ENCODE peak calls at places on chromosomes 12 and 14, in seven cellular contexts. J is pancreas, B is heart left ventricle, H is K562, D is body of pancreas, C is left lung, A is hepatocyte. O is an unnamed sample.

GRCh38 chr12:68591716-68592437 is 18.8 kb upstream of the RAP1B start:
- DNase-seq in H (no peak), J (no peak), C (no peak), B (no peak), A (no peak), D (no peak), O (no peak)

GRCh38 chr14:32252030-32252670 is 49.1 kb upstream of the RNU6-8 start:
- DNase-seq in H (peak; percentile 52), J (peak; percentile 71), D (peak; percentile 79), A (peak; percentile 87), C (no peak), B (peak; percentile 39), O (no peak)

GRCh38 chr14:104437703-104438102 is 141.9 kb upstream of the C14orf180 start:
- DNase-seq in D (no peak), B (no peak), H (no peak), A (no peak), C (peak; percentile 42), J (no peak), O (no peak)

GRCh38 chr14:70052990-70053389 is 135.8 kb downstream of the SLC8A3 start:
- DNase-seq in H (no peak), C (no peak), B (no peak), J (no peak), A (peak; percentile 63), D (no peak), O (no peak)

GRCh38 chr12:2311001-2311778 is 258.4 kb downstream of the CACNA1C start:
- DNase-seq in B (no peak), D (no peak), J (no peak), H (no peak), A (no peak), C (no peak), O (peak; percentile 26)

GRCh38 chr12:108821407-108822397 is 35.7 kb downstream of the SSH1 start:
- DNase-seq in D (peak; percentile 53), J (no peak), A (no peak), B (no peak), H (no peak), C (peak; percentile 89), O (no peak)

GRCh38 chr14:94971750-94972149 is 185.6 kb downstream of the DICER1 start:
- DNase-seq in A (peak; percentile 26), J (no peak), H (no peak), D (peak; percentile 21), B (peak; percentile 31), C (no peak), O (no peak)

GRCh38 chr12:14629832-14630688 is 62.4 kb upstream of the PLBD1 start:
- DNase-seq in H (peak; percentile 40), J (peak; percentile 82), A (peak; percentile 86), D (peak; percentile 86), B (peak; percentile 65), C (no peak), O (no peak)

GRCh38 chr12:19967486-19967885 is 400.9 kb upstream of the PDE3A start:
- DNase-seq in D (peak; percentile 36), B (no peak), A (peak; percentile 75), C (no peak), J (peak; percentile 30), H (no peak), O (no peak)

GRCh38 chr14:24240110-24240918 is 2.1 kb downstream of the TINF2 start:
- DNase-seq in H (no peak), C (no peak), J (no peak), A (no peak), D (no peak), B (no peak), O (no peak)

GRCh38 chr14:72664651-72665050 is 229.2 kb downstream of the DPF3 start:
- DNase-seq in D (no peak), B (no peak), A (no peak), J (no peak), C (no peak), H (no peak), O (no peak)

GRCh38 chr14:80974338-80975078 is 19.1 kb downstream of the TSHR start:
- DNase-seq in A (peak; percentile 3), B (no peak), H (no peak), D (no peak), C (no peak), J (no peak), O (no peak)

GRCh38 chr12:19886805-19887105 is 447.5 kb downstream of the AEBP2 start:
- DNase-seq in A (no peak), J (no peak), C (no peak), H (no peak), B (no peak), D (no peak), O (no peak)

GRCh38 chr12:331287-331686 is 57.8 kb downstream of the KDM5A start:
- DNase-seq in C (no peak), D (no peak), J (no peak), H (no peak), B (no peak), A (no peak), O (no peak)

GRCh38 chr12:84484796-84485195 is 427.8 kb downstream of the SLC6A15 start:
- DNase-seq in C (no peak), A (no peak), H (no peak), J (no peak), D (no peak), B (no peak), O (no peak)

GRCh38 chr12:55996715-55997534 is at the start of gene SUOX:
- DNase-seq in D (peak; percentile 99), C (peak; percentile 99), A (peak; percentile 97), H (peak; percentile 99), B (peak; percentile 97), J (peak; percentile 97), O (peak; percentile 95)

GRCh38 chr12:94026566-94026965 is 121.8 kb upstream of the PLXNC1 start:
- DNase-seq in J (no peak), C (no peak), D (no peak), A (no peak), H (no peak), B (no peak), O (no peak)

GRCh38 chr14:61076531-61076930 is 95.5 kb downstream of the SLC38A6 start:
- DNase-seq in H (no peak), D (no peak), B (no peak), J (no peak), A (no peak), C (no peak), O (no peak)

GRCh38 chr12:114316076-114316475 is 89.9 kb downstream of the TBX5 start:
- DNase-seq in B (no peak), C (no peak), H (no peak), D (no peak), A (no peak), J (no peak), O (no peak)

DNA sequence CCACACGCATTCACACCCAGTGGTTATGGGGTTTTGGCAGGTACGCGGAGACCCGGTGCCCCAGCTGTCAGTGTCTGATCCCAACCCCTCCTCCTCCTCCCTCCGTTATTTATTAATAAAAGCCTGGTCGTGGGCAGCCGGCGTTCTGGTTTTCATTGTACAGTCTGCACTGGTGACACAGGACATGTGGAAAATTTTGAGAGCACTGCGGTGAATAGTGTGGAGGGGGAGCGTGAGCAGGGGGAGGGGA is 11.5 kb upstream of the IRF2BPL start:
- DNase-seq in H (no peak), J (no peak), B (no peak), A (no peak), C (no peak), D (no peak), O (no peak)
- H3K4me1 ChIP-seq in H (peaks cover 54% of the 10 kb centered on the region), J (peaks cover 79% of the 10 kb centered on the region), B (peaks cover 81% of the 10 kb centered on the region), A (peaks cover 74% of the 10 kb centered on the region), C (peaks cover 73% of the 10 kb centered on the region), D (peaks cover 94% of the 10 kb centered on the region), O (peaks cover 75% of the 10 kb centered on the region)

GRCh38 chr12:128942960-128943477 is 89.7 kb downstream of the GLT1D1 start:
- DNase-seq in H (no peak), J (peak; percentile 17), A (no peak), D (no peak), B (no peak), C (no peak), O (no peak)

GRCh38 chr12:128940974-128941373 is 87.7 kb downstream of the GLT1D1 start:
- DNase-seq in A (no peak), D (no peak), B (no peak), C (no peak), J (no peak), H (no peak), O (no peak)

GRCh38 chr12:128944956-128945355 is 91.7 kb downstream of the GLT1D1 start:
- DNase-seq in J (no peak), B (no peak), H (no peak), A (no peak), C (no peak), D (no peak), O (no peak)

GRCh38 chr12:128938886-128939285 is 85.6 kb downstream of the GLT1D1 start:
- DNase-seq in H (no peak), A (peak; percentile 28), J (no peak), D (no peak), B (no peak), C (no peak), O (no peak)

DNA sequence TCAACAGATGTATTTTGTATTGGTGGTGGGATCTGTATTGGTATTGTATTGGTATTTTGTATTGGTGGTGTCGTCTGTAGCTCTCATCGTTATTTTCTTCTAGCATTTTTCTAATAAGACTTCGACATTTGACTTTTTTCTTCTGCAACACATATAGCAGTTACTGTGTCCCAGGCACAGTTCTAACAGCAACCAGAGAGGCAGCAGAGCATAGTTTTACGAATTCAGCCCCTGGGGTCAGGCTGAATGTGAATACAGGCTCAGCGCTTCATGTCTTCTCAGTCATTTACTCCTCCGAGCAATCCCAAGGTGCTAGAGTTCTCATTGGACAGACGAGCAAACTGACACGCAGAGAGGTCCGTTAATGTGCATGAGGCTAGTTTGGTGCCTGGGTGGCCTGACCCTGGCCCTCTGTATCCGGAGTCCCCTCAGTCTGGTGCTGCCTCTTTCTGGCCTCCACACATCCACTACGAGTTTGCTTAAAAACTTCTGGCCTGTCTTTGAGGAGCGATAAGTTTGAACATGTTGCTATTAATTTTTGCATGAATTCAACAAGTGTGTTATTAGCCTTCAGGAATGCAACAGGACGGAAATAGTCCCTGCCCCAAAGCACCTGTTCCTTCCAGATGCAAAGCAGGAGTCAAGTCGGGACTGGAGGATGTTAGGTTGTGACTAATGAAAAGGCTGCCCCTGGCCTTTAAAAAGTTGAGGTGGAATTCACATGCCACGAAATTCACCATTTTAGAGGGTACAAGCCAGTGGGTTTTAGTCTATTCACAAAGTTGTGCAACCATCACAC is 87.0 kb downstream of the GLT1D1 start:
- DNase-seq in H (no peak), A (no peak), C (no peak), D (no peak), B (no peak), J (no peak), O (no peak)
- TF ChIP-seq CTCF in H (no peak), A (no peak), C (no peak), D (no peak), B (no peak), J (no peak), O (no peak)

GRCh38 chr12:59677857-59678256 is 82.0 kb downstream of the SLC16A7 start:
- DNase-seq in J (peak; percentile 47), C (peak; percentile 62), D (peak; percentile 47), B (no peak), H (no peak), A (no peak), O (no peak)
- H3K4me1 ChIP-seq in J (no peaks in the 10 kb centered on the region), C (no peaks in the 10 kb centered on the region), D (peaks cover 14% of the 10 kb centered on the region), B (peaks cover 20% of the 10 kb centered on the region), H (no peaks in the 10 kb centered on the region), A (no peaks in the 10 kb centered on the region), O (no peaks in the 10 kb centered on the region)

DNA sequence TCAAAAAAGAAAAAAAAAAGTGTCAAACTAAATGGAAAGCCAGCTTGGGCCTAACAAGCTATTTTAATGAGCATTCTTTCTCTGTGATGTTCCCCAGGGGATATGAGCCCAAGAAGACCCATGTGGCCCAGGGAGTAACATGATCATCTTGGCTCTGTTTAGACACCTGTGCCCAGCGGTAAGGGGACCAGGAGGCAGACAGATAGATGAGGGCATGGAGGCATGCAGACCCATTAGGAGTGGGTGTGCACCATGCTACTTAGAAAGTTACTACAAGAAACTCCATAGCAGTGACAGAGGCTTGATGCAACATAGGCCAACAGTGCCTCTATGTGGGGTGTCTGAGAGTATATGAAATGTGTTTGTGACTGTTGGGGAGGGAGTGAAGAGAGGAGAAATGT is 3.1 kb upstream of the CREBL2 start:
- DNase-seq in H (peak; percentile 9), B (no peak), D (no peak), C (no peak), A (no peak), J (no peak), O (no peak)
- TF ChIP-seq CTCF in H (no peak), B (no peak), D (no peak), C (no peak), A (no peak), J (no peak), O (peak; percentile 6)

O was measured in RWPE2.